ENCODE peak calls at places on chromosomes 4 and X, in nine cellular contexts. D is heart left ventricle, O is ovary, A is H1, H is gastrocnemius medialis, I is stomach, G is transverse colon, E is tibial nerve, L is body of pancreas. V is an unnamed sample.

GRCh38 chr4:188178276-188178675 is 39.0 kb downstream of the TRIML1 start:
- DNase-seq in D (no peak), O (no peak), A (no peak), H (no peak), I (no peak), G (no peak), E (no peak), L (no peak), V (no peak)

GRCh38 chrX:129230850-129231512 is 292.3 kb downstream of the SMARCA1 start:
- DNase-seq in D (no peak), O (no peak), A (no peak), H (no peak), I (no peak), G (no peak), E (no peak), L (no peak), V (no peak)

GRCh38 chrX:70525733-70526132 is 81.1 kb downstream of the DLG3 start:
- DNase-seq in D (no peak), O (no peak), A (no peak), H (no peak), I (peak; percentile 90), G (no peak), E (no peak), L (peak; percentile 89), V (no peak)

GRCh38 chr4:173526724-173527102 is 3.3 kb downstream of the HAND2 start:
- DNase-seq in D (no peak), O (no peak), A (no peak), H (no peak), I (no peak), G (no peak), E (no peak), L (no peak), V (no peak)

GRCh38 chrX:45011131-45011530 is 138.1 kb downstream of the KDM6A start:
- DNase-seq in D (no peak), O (no peak), A (no peak), H (no peak), I (no peak), G (no peak), E (no peak), L (no peak), V (peak; percentile 3)

GRCh38 chr4:147492761-147493160 is 11.9 kb downstream of the EDNRA start:
- DNase-seq in D (peak; percentile 72), O (peak; percentile 41), A (no peak), H (no peak), I (no peak), G (no peak), E (no peak), L (no peak), V (no peak)

GRCh38 chr4:11197942-11198341 is 230.8 kb downstream of the HS3ST1 start:
- DNase-seq in D (no peak), O (no peak), A (no peak), H (no peak), I (no peak), G (no peak), E (no peak), L (no peak), V (no peak)

GRCh38 chr4:151098191-151098590 is 1.2 kb upstream of the RPS3A start:
- DNase-seq in D (no peak), O (no peak), A (no peak), H (no peak), I (no peak), G (peak; percentile 10), E (no peak), L (no peak), V (no peak)

GRCh38 chrX:17247144-17247543 is 127.9 kb upstream of the NHS start:
- DNase-seq in D (no peak), O (no peak), A (no peak), H (no peak), I (no peak), G (no peak), E (no peak), L (no peak), V (no peak)

GRCh38 chr4:94339779-94340178 is 2.9 kb downstream of the HPGDS start:
- DNase-seq in D (no peak), O (no peak), A (no peak), H (no peak), I (no peak), G (no peak), E (no peak), L (no peak), V (no peak)

GRCh38 chr4:24601121-24601520 is 16.8 kb upstream of the DHX15 start:
- DNase-seq in D (no peak), O (no peak), A (no peak), H (no peak), I (no peak), G (no peak), E (no peak), L (no peak), V (no peak)

GRCh38 chr4:70670332-70671014 is 4.2 kb upstream of the JCHAIN start:
- DNase-seq in D (no peak), O (no peak), A (no peak), H (no peak), I (no peak), G (no peak), E (no peak), L (no peak), V (no peak)

GRCh38 chrX:23660766-23661132 is 6.5 kb upstream of the PRDX4 start:
- DNase-seq in D (no peak), O (no peak), A (no peak), H (no peak), I (no peak), G (no peak), E (no peak), L (no peak), V (no peak)

GRCh38 chr4:19739101-19739651 is 512.5 kb upstream of the SLIT2 start:
- DNase-seq in D (no peak), O (no peak), A (no peak), H (no peak), I (no peak), G (no peak), E (no peak), L (no peak), V (peak; percentile 7)

GRCh38 chrX:138128025-138128671 is 562.2 kb downstream of the ZIC3 start:
- DNase-seq in D (no peak), O (no peak), A (peak; percentile 46), H (no peak), I (no peak), G (no peak), E (no peak), L (no peak), V (no peak)

GRCh38 chr4:105147226-105148151 is 813 bp downstream of the TET2 start:
- DNase-seq in D (peak; percentile 40), O (peak; percentile 35), A (no peak), H (peak; percentile 8), I (peak; percentile 32), G (peak; percentile 18), E (no peak), L (peak; percentile 24), V (peak; percentile 2)

GRCh38 chr4:83455300-83456183 is at the start of the genes HELQ and MRPS18C:
- DNase-seq in D (peak; percentile 96), O (peak; percentile 95), A (peak; percentile 91), H (peak; percentile 98), I (peak; percentile 96), G (peak; percentile 97), E (peak; percentile 95), L (peak; percentile 96), V (peak; percentile 71)
- TF ChIP-seq POLR2A in D (no peak), O (peak; percentile 89), A (peak; percentile 93), H (peak; percentile 78), I (no peak), G (peak; percentile 83), E (peak; percentile 42), L (peak; percentile 88), V (peak; percentile 46)

GRCh38 chr4:10111067-10111801 is 5.4 kb downstream of the WDR1 start:
- DNase-seq in D (no peak), O (no peak), A (peak; percentile 51), H (no peak), I (no peak), G (no peak), E (no peak), L (no peak), V (no peak)

GRCh38 chr4:10108818-10109783 is 7.5 kb downstream of the WDR1 start:
- DNase-seq in D (no peak), O (peak; percentile 19), A (no peak), H (peak; percentile 55), I (no peak), G (peak; percentile 44), E (no peak), L (no peak), V (no peak)

GRCh38 chr4:10108391-10108790 is 8.2 kb downstream of the WDR1 start:
- DNase-seq in D (no peak), O (no peak), A (no peak), H (peak; percentile 48), I (no peak), G (no peak), E (no peak), L (no peak), V (no peak)

GRCh38 chr4:10112658-10113284 is 3.8 kb downstream of the WDR1 start:
- DNase-seq in D (no peak), O (no peak), A (peak; percentile 35), H (no peak), I (no peak), G (no peak), E (no peak), L (no peak), V (no peak)

GRCh38 chr4:10109995-10110670 is 6.5 kb downstream of the WDR1 start:
- DNase-seq in D (no peak), O (peak; percentile 21), A (no peak), H (no peak), I (no peak), G (no peak), E (no peak), L (no peak), V (no peak)
- TF ChIP-seq POLR2A in D (no peak), O (no peak), A (peak; percentile 75), H (no peak), I (no peak), G (no peak), E (no peak), L (no peak), V (no peak)

DNA sequence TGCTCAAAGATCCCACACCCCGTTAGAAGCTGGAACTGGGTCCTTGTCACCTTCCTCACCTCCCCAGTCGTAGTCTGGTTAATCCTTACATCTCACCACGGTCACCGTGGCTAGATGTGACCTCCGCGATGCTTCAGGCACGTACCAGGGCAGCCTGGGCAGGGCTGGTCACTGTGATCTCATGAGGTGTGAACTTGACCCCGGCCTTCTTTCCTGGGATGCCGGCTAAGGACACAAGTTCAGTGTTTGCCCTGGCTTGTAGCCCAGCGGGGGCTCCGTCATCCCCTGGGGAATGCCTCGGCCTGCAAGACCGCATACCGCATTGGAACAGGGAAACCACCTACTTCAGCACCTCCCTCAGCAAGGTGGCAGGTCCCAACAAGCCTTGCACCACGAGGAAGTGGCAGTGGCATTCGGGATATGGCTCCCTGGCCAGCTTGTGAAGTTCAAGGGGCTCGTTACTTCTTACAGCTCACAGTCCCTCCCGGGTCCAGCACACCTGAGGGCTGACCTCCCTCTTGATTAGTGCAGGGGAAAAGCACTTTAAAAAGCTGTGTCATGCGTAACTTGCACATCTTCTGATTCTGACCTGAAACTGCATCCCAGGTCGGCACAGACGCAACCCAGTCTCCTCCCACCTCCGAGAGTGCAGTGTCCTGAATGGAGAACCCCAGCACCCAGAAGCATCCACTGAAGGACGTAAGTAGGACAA is 25.9 kb downstream of the NOP14 start:
- DNase-seq in D (no peak), O (peak; percentile 30), A (no peak), H (no peak), I (peak; percentile 67), G (peak; percentile 4), E (no peak), L (peak; percentile 41), V (no peak)
- TF ChIP-seq POLR2A in D (no peak), O (no peak), A (no peak), H (no peak), I (no peak), G (no peak), E (no peak), L (peak; percentile 4), V (no peak)

GRCh38 chr4:39044947-39045734 is 12.9 kb upstream of the TMEM156 start:
- DNase-seq in D (no peak), O (no peak), A (peak; percentile 65), H (no peak), I (peak; percentile 32), G (no peak), E (no peak), L (peak; percentile 32), V (peak; percentile 19)
- TF ChIP-seq POLR2A in D (no peak), O (no peak), A (no peak), H (no peak), I (no peak), G (no peak), E (no peak), L (no peak), V (no peak)

V was measured in H54.